ENCODE peak calls at places on chromosomes 1 and 21, in four cellular contexts. T is A549, F is stomach, S is sigmoid colon. E is an unnamed sample.

GRCh38 chr1:16925635-16926490 is 4.1 kb downstream of the CROCC start:
- DNase-seq in F (no peak), T (no peak), S (no peak), E (no peak)

GRCh38 chr1:200090252-200091159 is 63.0 kb downstream of the NR5A2 start:
- DNase-seq in F (no peak), S (no peak), T (peak; percentile 74), E (no peak)

GRCh38 chr1:90509225-90510048 is 207.7 kb downstream of the BARHL2 start:
- DNase-seq in F (no peak), T (no peak), S (no peak), E (no peak)

GRCh38 chr21:25964009-25964408 is 206.6 kb downstream of the APP start:
- DNase-seq in T (no peak), S (no peak), F (no peak), E (no peak)

GRCh38 chr1:170836146-170836545 is 99.2 kb upstream of the MROH9 start:
- DNase-seq in T (no peak), S (no peak), F (no peak), E (no peak)

GRCh38 chr1:3028531-3029282 is 7.4 kb downstream of the ACTRT2 start:
- DNase-seq in S (peak; percentile 53), T (no peak), F (no peak), E (no peak)

GRCh38 chr1:203536981-203537455 is 43.1 kb downstream of the OPTC start:
- DNase-seq in F (peak; percentile 79), T (peak; percentile 72), S (no peak), E (no peak)

GRCh38 chr1:186900539-186901237 is 71.9 kb downstream of the PLA2G4A start:
- DNase-seq in T (no peak), F (no peak), S (no peak), E (no peak)

GRCh38 chr1:211630236-211631081 is 45.0 kb downstream of the NEK2 start:
- DNase-seq in T (no peak), F (no peak), S (no peak), E (no peak)

GRCh38 chr21:46153259-46154154 is 1.9 kb downstream of the FTCD start:
- DNase-seq in F (peak; percentile 58), S (peak; percentile 71), T (no peak), E (peak; percentile 80)

GRCh38 chr21:26934383-26934782 is 32.5 kb downstream of the ADAMTS5 start:
- DNase-seq in F (no peak), S (no peak), T (no peak), E (no peak)

GRCh38 chr1:200895448-200895799 is 724 bp downstream of the INAVA start:
- DNase-seq in S (no peak), F (no peak), T (no peak), E (no peak)

GRCh38 chr1:2229032-2229920 is 1.2 kb downstream of the SKI start:
- DNase-seq in F (peak; percentile 74), S (peak; percentile 94), T (peak; percentile 68), E (peak; percentile 88)

GRCh38 chr1:204206121-204206520 is 7.7 kb downstream of the GOLT1A start:
- DNase-seq in F (no peak), S (no peak), T (no peak), E (no peak)

GRCh38 chr1:20137604-20138003 is 1.5 kb upstream of the PLA2G2F start:
- DNase-seq in S (peak; percentile 3), T (no peak), F (no peak), E (no peak)

GRCh38 chr1:186498695-186499389 is 37.9 kb upstream of the PDC start:
- DNase-seq in S (no peak), T (peak; percentile 79), F (no peak), E (no peak)

GRCh38 chr1:212930986-212931678 is 19.2 kb upstream of the VASH2 start:
- DNase-seq in T (peak; percentile 79), S (no peak), F (no peak), E (no peak)

GRCh38 chr1:182119631-182120030 is 58.1 kb upstream of the ZNF648 start:
- DNase-seq in F (no peak), S (no peak), T (no peak), E (no peak)

GRCh38 chr1:3775498-3776230 is 3.1 kb downstream of the SMIM1 start:
- DNase-seq in T (peak; percentile 66), F (peak; percentile 55), S (no peak), E (peak; percentile 79)

GRCh38 chr1:26921126-26921461 is 449 bp upstream of the NUDC start:
- DNase-seq in T (no peak), S (no peak), F (no peak), E (no peak)

GRCh38 chr21:40278345-40278744 is 411.1 kb downstream of the PCP4 start:
- DNase-seq in T (no peak), F (no peak), S (no peak), E (no peak)

GRCh38 chr1:98988906-98989603 is 15.6 kb downstream of the PLPPR5 start:
- DNase-seq in F (no peak), S (no peak), T (no peak), E (no peak)

GRCh38 chr1:87473203-87473661 is 144.6 kb downstream of the LMO4 start:
- DNase-seq in F (no peak), S (no peak), T (no peak), E (no peak)

GRCh38 chr1:65068202-65069011 is 79.6 kb upstream of the AK4 start:
- DNase-seq in F (no peak), T (no peak), S (no peak), E (no peak)

GRCh38 chr1:218480691-218481099 is 135.6 kb downstream of the TGFB2 start:
- DNase-seq in F (no peak), T (peak; percentile 93), S (no peak), E (no peak)
- TF ChIP-seq EP300 in F (no peak), T (peak; percentile 97), S (no peak), E (no peak)

DNA sequence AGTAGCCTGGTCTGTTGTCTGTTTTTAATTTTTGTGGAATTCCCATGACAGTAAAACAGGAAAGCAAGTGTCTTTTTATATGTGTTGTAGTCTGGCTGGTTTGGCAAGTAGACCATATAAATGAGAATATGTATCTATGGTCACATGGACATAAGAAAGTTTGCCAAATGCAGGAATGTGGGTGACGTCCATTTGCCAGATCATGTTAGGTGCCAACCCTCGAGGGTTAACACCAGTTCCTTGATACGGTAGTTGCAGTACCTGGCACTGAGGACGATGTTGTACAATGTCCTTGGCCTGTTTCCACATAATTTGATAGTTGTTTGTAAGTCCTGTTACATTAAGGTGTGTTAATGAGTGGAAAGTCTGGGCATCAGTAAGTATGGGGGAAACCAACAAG is 6.2 kb downstream of the DAP3 start:
- DNase-seq in T (no peak), S (no peak), F (peak; percentile 58), E (no peak)
- H3K9me3 ChIP-seq in T (no peaks in the 10 kb centered on the region), S (no peaks in the 10 kb centered on the region), F (no peaks in the 10 kb centered on the region), E (no peaks in the 10 kb centered on the region)

GRCh38 chr1:234486858-234487830 is 8.2 kb upstream of the TARBP1 start:
- DNase-seq in F (peak; percentile 38), S (no peak), T (peak; percentile 69), E (no peak)

GRCh38 chr1:234488054-234488953 is 9.3 kb upstream of the TARBP1 start:
- DNase-seq in T (no peak), S (no peak), F (no peak), E (no peak)

GRCh38 chr1:234490789-234491479 is 12.0 kb upstream of the TARBP1 start:
- DNase-seq in F (no peak), S (no peak), T (no peak), E (no peak)

GRCh38 chr1:234489692-234490065 is 10.7 kb upstream of the TARBP1 start:
- DNase-seq in F (no peak), S (no peak), T (no peak), E (no peak)

GRCh38 chr1:234488954-234489691 is 10.1 kb upstream of the TARBP1 start:
- DNase-seq in T (no peak), F (no peak), S (no peak), E (no peak)
- H3K27ac ChIP-seq in T (no peak overlapping the region), F (no peak overlapping the region), S (no peak overlapping the region), E (no peak overlapping the region)

GRCh38 chr1:58968360-58968952 is 184.6 kb upstream of the JUN start:
- DNase-seq in T (no peak), S (peak; percentile 94), F (peak; percentile 87), E (peak; percentile 85)

GRCh38 chr1:58966917-58967733 is 183.3 kb upstream of the JUN start:
- DNase-seq in S (no peak), T (no peak), F (no peak), E (no peak)

GRCh38 chr1:58975888-58976287 is 192.0 kb upstream of the JUN start:
- DNase-seq in S (no peak), T (no peak), F (no peak), E (no peak)

GRCh38 chr1:58976294-58976693 is 192.4 kb upstream of the JUN start:
- DNase-seq in T (no peak), S (no peak), F (peak; percentile 73), E (no peak)

DNA sequence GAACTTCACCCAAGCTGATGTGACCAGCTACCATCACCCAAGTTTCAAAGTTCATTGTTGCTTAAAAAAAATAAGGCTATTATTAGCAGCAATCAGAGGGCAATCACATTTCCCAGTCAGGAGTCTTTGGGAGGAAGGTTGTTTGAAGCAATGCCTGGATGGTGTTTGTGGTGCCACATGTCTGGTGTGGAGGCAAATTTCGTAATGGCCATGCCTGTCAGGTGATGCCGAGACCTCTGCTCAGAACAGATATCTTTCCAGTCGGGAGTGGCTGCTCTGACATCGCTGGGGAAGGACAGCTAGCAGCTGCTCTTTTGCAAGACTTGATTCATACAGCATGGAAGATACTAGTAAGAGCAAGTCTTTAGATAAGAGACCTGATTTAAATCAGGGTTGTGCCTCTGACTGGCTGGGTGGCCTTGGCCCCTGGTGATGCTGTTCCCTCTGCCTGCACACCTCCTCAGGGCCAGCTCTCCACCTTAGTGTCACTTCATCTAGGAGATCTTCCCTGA is 187.8 kb upstream of the JUN start:
- DNase-seq in F (peak; percentile 32), S (peak; percentile 75), T (peak; percentile 19), E (peak; percentile 34)
- TF ChIP-seq EP300 in F (no peak), S (no peak), T (no peak), E (no peak)

GRCh38 chr21:9735421-9735961 is 785.9 kb upstream of the TPTE start:
- DNase-seq in T (no peak), F (no peak), S (no peak), E (no peak)
- H3K9me3 ChIP-seq in T (no peaks in the 10 kb centered on the region), F (peaks cover 79% of the 10 kb centered on the region), S (peaks cover 3% of the 10 kb centered on the region), E (no peaks in the 10 kb centered on the region)

E was measured in ovary.